ENCODE peak calls at places on chromosomes 2 and 18, in six cellular contexts. T, R, I, S, L and J are unnamed samples. For H3K36me3, H3K4me1 and H3K27me3, the result is how much of the 10 kb centered on the place peaks cover.

GRCh38 chr18:33820517-33821368 is 242.7 kb downstream of the ASXL3 start:
- DNase-seq in T (no peak), R (peak), I (no peak), S (no peak), L (peak), J (no peak)

GRCh38 chr18:2414235-2414634 is 157.1 kb downstream of the METTL4 start:
- DNase-seq in T (no peak), R (no peak), I (no peak), S (no peak), L (no peak), J (no peak)

GRCh38 chr2:226423498-226423960 is 376.1 kb downstream of the IRS1 start:
- DNase-seq in T (peak), R (peak), I (peak), S (peak), L (no peak), J (peak)

GRCh38 chr2:1590611-1591460 is 153.5 kb downstream of the PXDN start:
- DNase-seq in T (no peak), R (peak), I (no peak), S (no peak), L (no peak), J (no peak)

GRCh38 chr2:46062637-46063412 is 234.4 kb upstream of the EPAS1 start:
- DNase-seq in T (peak), R (peak), I (peak), S (peak), L (peak), J (peak)

GRCh38 chr18:69956037-69956436 is 8.4 kb upstream of the CD226 start:
- DNase-seq in T (no peak), R (no peak), I (no peak), S (no peak), L (no peak), J (no peak)

GRCh38 chr2:20525041-20526035 is 78.5 kb downstream of the RHOB start:
- DNase-seq in T (no peak), R (peak), I (no peak), S (peak), L (peak), J (no peak)

GRCh38 chr2:56169521-56169920 is 14.3 kb upstream of the CCDC85A start:
- DNase-seq in T (no peak), R (no peak), I (no peak), S (no peak), L (no peak), J (no peak)

GRCh38 chr2:195563857-195564512 is 93.0 kb upstream of the SLC39A10 start:
- DNase-seq in T (no peak), R (no peak), I (peak), S (no peak), L (peak), J (no peak)

GRCh38 chr2:240566203-240567136 is 1.8 kb upstream of the RNPEPL1 start:
- DNase-seq in T (peak), R (peak), I (peak), S (peak), L (peak), J (peak)

GRCh38 chr2:179853108-179853507 is 8.3 kb downstream of the ZNF385B start:
- DNase-seq in T (no peak), R (no peak), I (no peak), S (no peak), L (no peak), J (no peak)

GRCh38 chr2:113060396-113060795 is 1.4 kb downstream of the IL36RN start:
- DNase-seq in T (no peak), R (no peak), I (no peak), S (no peak), L (no peak), J (no peak)

GRCh38 chr18:37334494-37335125 is 231.0 kb downstream of the CELF4 start:
- DNase-seq in T (no peak), R (no peak), I (no peak), S (no peak), L (peak), J (no peak)

GRCh38 chr2:54535599-54536195 is 79.6 kb downstream of the SPTBN1 start:
- DNase-seq in T (no peak), R (no peak), I (no peak), S (peak), L (no peak), J (no peak)

GRCh38 chr2:125405816-125406215 is 1250.1 kb upstream of the GYPC start:
- DNase-seq in T (no peak), R (no peak), I (no peak), S (no peak), L (peak), J (no peak)

GRCh38 chr2:239927424-239927981 is 97.6 kb downstream of the NDUFA10 start:
- DNase-seq in T (no peak), R (peak), I (peak), S (no peak), L (peak), J (peak)

GRCh38 chr2:99380376-99381010 is 43.3 kb downstream of the EIF5B start:
- DNase-seq in T (no peak), R (no peak), I (no peak), S (no peak), L (no peak), J (no peak)

GRCh38 chr2:40395169-40396023 is 56.5 kb downstream of the SLC8A1 start:
- DNase-seq in T (no peak), R (no peak), I (no peak), S (no peak), L (peak), J (no peak)

GRCh38 chr2:237629739-237630138 is 2.4 kb downstream of the LRRFIP1 start:
- DNase-seq in T (no peak), R (no peak), I (no peak), S (no peak), L (no peak), J (no peak)

GRCh38 chr2:181114021-181114420 is 133.6 kb downstream of the UBE2E3 start:
- DNase-seq in T (no peak), R (no peak), I (no peak), S (no peak), L (no peak), J (no peak)

GRCh38 chr2:8086342-8086741 is 595.5 kb upstream of the ID2 start:
- DNase-seq in T (no peak), R (no peak), I (no peak), S (no peak), L (no peak), J (no peak)

GRCh38 chr2:100852447-100852846 is 32.5 kb downstream of the NPAS2 start:
- DNase-seq in T (no peak), R (no peak), I (no peak), S (no peak), L (no peak), J (no peak)

GRCh38 chr2:240434728-240435456 is 571 bp upstream of the GPC1 start:
- DNase-seq in T (peak), R (peak), I (peak), S (peak), L (peak), J (peak)

GRCh38 chr18:74616494-74616893 is 18.8 kb downstream of the ZNF407 start:
- DNase-seq in T (no peak), R (no peak), I (no peak), S (no peak), L (no peak), J (no peak)

GRCh38 chr2:88563134-88563533 is 64.1 kb downstream of the EIF2AK3 start:
- DNase-seq in T (no peak), R (no peak), I (no peak), S (no peak), L (no peak), J (no peak)

GRCh38 chr18:27377251-27377650 is 192.1 kb upstream of the CHST9 start:
- DNase-seq in T (no peak), R (no peak), I (no peak), S (no peak), L (no peak), J (no peak)

GRCh38 chr2:36655456-36655855 is 41.1 kb upstream of the VIT start:
- DNase-seq in T (no peak), R (no peak), I (no peak), S (no peak), L (peak), J (no peak)

GRCh38 chr2:197310271-197310939 is at the start of gene ANKRD44:
- DNase-seq in T (peak), R (peak), I (peak), S (peak), L (peak), J (peak)

GRCh38 chr18:48948112-48949050 is 2.4 kb downstream of the SMAD7 start:
- DNase-seq in T (peak), R (peak), I (peak), S (no peak), L (peak), J (peak)

GRCh38 chr2:68156419-68156818 is 1.3 kb upstream of the PNO1 start:
- DNase-seq in T (no peak), R (no peak), I (no peak), S (no peak), L (no peak), J (no peak)

GRCh38 chr18:59861963-59862819 is 37.6 kb upstream of the PMAIP1 start:
- DNase-seq in T (no peak), R (peak), I (no peak), S (no peak), L (no peak), J (no peak)

GRCh38 chr2:239164281-239164871 is 236.4 kb downstream of the HDAC4 start:
- DNase-seq in T (peak), R (peak), I (no peak), S (peak), L (no peak), J (no peak)

GRCh38 chr18:21678897-21679296 is 25.7 kb downstream of the ABHD3 start:
- DNase-seq in T (no peak), R (no peak), I (no peak), S (no peak), L (no peak), J (no peak)

GRCh38 chr2:194545978-194546377 is 1111.0 kb upstream of the SLC39A10 start:
- DNase-seq in T (no peak), R (no peak), I (no peak), S (no peak), L (peak), J (no peak)

GRCh38 chr2:73252238-73253027 is 18.3 kb downstream of the CCT7 start:
- DNase-seq in T (no peak), R (peak), I (no peak), S (no peak), L (no peak), J (no peak)
- H3K36me3 ChIP-seq in T (under half), R (half or more), I (half or more), S (half or more), L (half or more), J (half or more)

GRCh38 chr2:218882866-218883366 is 2.3 kb downstream of the WNT10A start:
- DNase-seq in T (no peak), R (peak), I (no peak), S (no peak), L (no peak), J (no peak)
- H3K4me1 ChIP-seq in T (under half), R (under half), I (half or more), S (under half), L (under half), J (under half)

GRCh38 chr2:61282104-61282590 is 120.2 kb downstream of the C2orf74 start:
- DNase-seq in T (no peak), R (no peak), I (no peak), S (no peak), L (no peak), J (no peak)
- H3K27me3 ChIP-seq in T (under half), R (under half), I (under half), S (under half), L (under half), J (under half)

GRCh38 chr2:219611306-219611705 is 13.6 kb downstream of the STK11IP start:
- DNase-seq in T (no peak), R (no peak), I (no peak), S (no peak), L (no peak), J (no peak)
- H3K36me3 ChIP-seq in T (under half), R (under half), I (under half), S (half or more), L (half or more), J (under half)

GRCh38 chr18:63313409-63313917 is 6.1 kb downstream of the BCL2 start:
- DNase-seq in T (no peak), R (no peak), I (no peak), S (no peak), L (no peak), J (no peak)
- H3K4me1 ChIP-seq in T (under half), R (under half), I (half or more), S (under half), L (under half), J (under half)

GRCh38 chr2:176123483-176123843 is 944 bp downstream of the HOXD9 start:
- DNase-seq in T (no peak), R (no peak), I (no peak), S (no peak), L (no peak), J (no peak)
- H3K27me3 ChIP-seq in T (under half), R (half or more), I (half or more), S (under half), L (under half), J (half or more)

GRCh38 chr2:121429119-121429903 is 101.4 kb upstream of the RNU4ATAC start:
- DNase-seq in T (no peak), R (no peak), I (no peak), S (no peak), L (peak), J (no peak)
- H3K36me3 ChIP-seq in T (under half), R (under half), I (under half), S (under half), L (half or more), J (under half)

DNA sequence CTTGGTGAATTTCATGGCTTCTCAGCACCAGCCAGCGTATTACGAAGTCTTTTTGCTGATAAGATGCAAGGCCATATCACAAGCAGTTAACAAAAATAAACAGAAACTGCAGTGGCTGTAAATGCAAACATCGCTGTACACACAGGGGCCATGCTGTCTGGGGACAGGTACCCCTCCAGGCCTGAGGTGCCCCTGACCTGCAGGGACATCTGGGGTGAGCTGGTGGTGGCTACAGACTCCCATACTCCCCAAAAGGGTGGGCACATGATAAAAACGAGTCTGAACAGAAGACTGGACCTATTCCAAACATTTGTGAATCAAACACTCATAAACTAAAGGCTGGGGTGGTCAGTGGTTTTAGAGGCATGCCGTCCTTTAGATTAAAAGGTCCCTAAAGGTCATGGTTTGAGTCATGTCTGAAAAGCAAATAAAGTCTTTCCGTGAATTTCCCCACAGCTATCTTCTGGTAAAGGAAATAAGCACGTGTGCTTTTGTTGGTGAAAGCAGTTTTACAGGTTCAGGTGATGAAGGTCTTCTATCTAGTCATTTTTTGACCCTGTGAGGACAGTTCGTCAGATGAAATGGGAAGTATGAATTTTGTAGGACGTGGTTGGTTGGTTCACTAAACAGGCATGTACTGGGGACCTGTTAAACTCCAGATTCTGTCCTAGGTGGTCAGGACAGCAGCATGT is 36.8 kb downstream of the TTC39C start:
- DNase-seq in T (no peak), R (no peak), I (no peak), S (no peak), L (no peak), J (no peak)
- H3K4me1 ChIP-seq in T (half or more), R (under half), I (half or more), S (under half), L (half or more), J (half or more)

DNA sequence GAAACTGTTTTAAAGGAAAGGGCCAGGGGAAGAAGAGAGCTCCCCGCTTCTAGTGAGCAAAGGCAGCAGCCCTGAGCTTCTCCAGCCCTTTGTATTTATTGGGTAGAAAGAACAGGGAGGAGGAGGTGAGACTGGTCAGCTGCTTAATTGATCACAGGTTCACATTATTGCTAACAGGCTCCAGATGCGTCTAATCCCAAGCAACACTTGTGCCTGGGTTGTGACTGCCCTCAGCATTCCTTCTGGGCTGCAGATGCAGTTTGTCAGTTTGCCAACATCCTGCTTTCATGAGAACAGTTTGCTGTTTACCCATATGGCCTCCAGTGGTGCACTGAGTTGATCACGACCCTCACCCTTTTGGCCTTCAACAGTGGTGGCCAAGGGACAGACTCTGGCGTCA is 159.5 kb upstream of the ZNF516 start:
- DNase-seq in T (no peak), R (no peak), I (no peak), S (no peak), L (peak), J (no peak)
- H3K27me3 ChIP-seq in T (under half), R (under half), I (under half), S (under half), L (half or more), J (under half)